ENCODE peak calls at places on chromosomes 6 and 20, in seven cellular contexts. D is activated CD8-positive, alpha-beta T cell treated with anti-CD3 and anti-CD28 coated beads for 36 hours; P is A549; K is adrenal gland; H is uterus; N is A673; O is IMR-90. A is an unnamed sample.

GRCh38 chr6:7421066-7421465 is 31.5 kb downstream of the RIOK1 start:
- DNase-seq in O (no peak), N (no peak), K (no peak), D (no peak), H (no peak), P (no peak), A (no peak)

GRCh38 chr6:158642097-158642601 is 2.4 kb downstream of the DYNLT1 start:
- DNase-seq in D (no peak), K (peak), N (no peak), P (no peak), H (no peak), O (peak), A (no peak)

GRCh38 chr20:57735831-57736737 is 26.3 kb upstream of the PMEPA1 start:
- DNase-seq in K (no peak), N (no peak), P (no peak), H (no peak), O (no peak), D (no peak), A (no peak)

GRCh38 chr6:138795809-138796469 is at the start of gene ECT2L:
- DNase-seq in H (peak), K (peak), O (no peak), D (no peak), N (no peak), P (no peak), A (no peak)

GRCh38 chr20:49287555-49288249 is 9.8 kb upstream of the ZNFX1 start:
- DNase-seq in N (no peak), K (no peak), P (no peak), O (peak), H (no peak), D (no peak), A (no peak)

GRCh38 chr6:155832596-155832995 is 377.0 kb upstream of the NOX3 start:
- DNase-seq in K (no peak), D (no peak), H (no peak), N (peak), P (no peak), O (peak), A (no peak)

GRCh38 chr6:133034509-133035206 is 206.5 kb upstream of the EYA4 start:
- DNase-seq in D (no peak), K (no peak), H (no peak), P (no peak), O (no peak), N (no peak), A (no peak)

GRCh38 chr20:31661625-31662371 is 24.1 kb downstream of the COX4I2 start:
- DNase-seq in N (peak), O (peak), K (peak), D (peak), H (peak), P (peak), A (no peak)

GRCh38 chr6:11631008-11631407 is 93.5 kb downstream of the TMEM170B start:
- DNase-seq in P (no peak), N (no peak), K (no peak), H (no peak), D (no peak), O (no peak), A (no peak)

GRCh38 chr6:157020398-157021266 is 243.5 kb downstream of the ARID1B start:
- DNase-seq in N (peak), P (peak), K (peak), O (peak), D (peak), H (peak), A (peak)

GRCh38 chr6:114735118-114735730 is 392.4 kb upstream of the HS3ST5 start:
- DNase-seq in O (no peak), N (no peak), H (no peak), K (no peak), P (no peak), D (no peak), A (no peak)

GRCh38 chr20:18388860-18389259 is 78.0 kb downstream of the DZANK1 start:
- DNase-seq in P (peak), K (peak), H (no peak), D (no peak), N (no peak), O (peak), A (no peak)

GRCh38 chr6:32169211-32169610 is 4.8 kb downstream of the EGFL8 start:
- DNase-seq in P (no peak), D (no peak), K (no peak), N (no peak), H (no peak), O (no peak), A (no peak)
- TF ChIP-seq CTCF in P (no peak), D (no peak), K (no peak), N (peak), H (no peak), O (no peak), A (no peak)

DNA sequence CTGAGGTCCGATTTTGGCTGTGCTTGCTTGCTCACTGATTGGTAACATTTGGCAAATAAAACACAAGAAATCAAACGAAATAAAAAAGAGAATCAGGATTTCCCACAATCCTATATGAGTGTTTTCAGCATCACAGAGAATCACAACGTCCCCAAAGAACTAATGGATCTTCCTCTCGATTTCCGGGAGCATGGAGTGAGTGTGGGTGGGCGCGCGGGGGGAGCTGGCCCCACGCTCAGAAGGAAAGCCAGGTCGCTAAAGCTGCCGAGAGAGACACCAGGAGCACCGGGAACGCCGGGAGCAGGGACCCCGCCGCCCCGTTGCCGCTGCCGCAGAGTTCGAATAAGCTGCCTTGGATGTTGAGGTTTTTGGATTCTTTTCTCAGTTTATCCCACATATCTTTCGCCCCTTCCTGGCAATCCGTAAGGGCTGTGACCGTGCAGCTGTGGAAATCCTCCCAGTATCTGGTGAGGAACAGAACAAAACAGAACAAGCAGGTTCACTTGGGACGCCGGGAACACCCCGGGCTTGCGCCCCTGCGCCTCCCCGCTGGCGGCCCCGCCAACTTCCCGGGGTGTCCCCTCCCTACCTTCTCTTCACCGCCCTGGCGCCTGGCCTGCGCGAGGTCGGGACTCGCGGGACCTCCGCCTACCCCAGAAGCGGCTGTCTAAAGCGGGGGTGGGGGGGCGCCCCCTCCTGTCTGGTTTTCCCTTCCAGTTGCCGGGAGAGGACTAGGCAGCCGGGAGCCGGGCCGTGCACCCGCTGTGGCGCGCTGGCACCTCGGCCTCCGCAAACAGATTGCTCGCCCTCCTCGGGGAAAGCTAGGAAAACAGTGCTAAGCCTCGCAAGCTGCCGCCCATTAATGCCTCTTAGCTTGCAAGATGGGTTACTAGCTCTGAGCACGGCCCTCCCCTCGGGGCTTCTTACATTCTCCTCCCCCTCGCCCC is 7.7 kb downstream of the NRN1 start:
- DNase-seq in O (no peak), H (no peak), D (peak), N (peak), K (no peak), P (no peak), A (no peak)
- TF ChIP-seq CTCF in O (no peak), H (no peak), D (no peak), N (peak), K (no peak), P (no peak), A (no peak)

GRCh38 chr6:130309028-130309427 is 56.8 kb upstream of the TMEM200A start:
- DNase-seq in P (no peak), O (no peak), D (no peak), H (no peak), N (no peak), K (no peak), A (no peak)

GRCh38 chr6:130314271-130314670 is 51.5 kb upstream of the TMEM200A start:
- DNase-seq in K (no peak), O (no peak), P (no peak), N (no peak), H (no peak), D (no peak), A (no peak)

GRCh38 chr6:130307752-130308361 is 58.0 kb upstream of the TMEM200A start:
- DNase-seq in K (no peak), O (peak), H (no peak), P (peak), N (no peak), D (no peak), A (no peak)

GRCh38 chr6:130313206-130313605 is 52.6 kb upstream of the TMEM200A start:
- DNase-seq in H (no peak), N (no peak), O (no peak), K (no peak), D (no peak), P (no peak), A (no peak)
- TF ChIP-seq CTCF in H (no peak), N (peak), O (no peak), K (no peak), D (no peak), P (no peak), A (peak)

GRCh38 chr6:113645576-113645970 is 211.6 kb upstream of the MARCKS start:
- DNase-seq in N (no peak), O (peak), H (no peak), D (no peak), P (no peak), K (peak), A (no peak)
- TF ChIP-seq CTCF in N (no peak), O (no peak), H (no peak), D (no peak), P (no peak), K (no peak), A (no peak)

DNA sequence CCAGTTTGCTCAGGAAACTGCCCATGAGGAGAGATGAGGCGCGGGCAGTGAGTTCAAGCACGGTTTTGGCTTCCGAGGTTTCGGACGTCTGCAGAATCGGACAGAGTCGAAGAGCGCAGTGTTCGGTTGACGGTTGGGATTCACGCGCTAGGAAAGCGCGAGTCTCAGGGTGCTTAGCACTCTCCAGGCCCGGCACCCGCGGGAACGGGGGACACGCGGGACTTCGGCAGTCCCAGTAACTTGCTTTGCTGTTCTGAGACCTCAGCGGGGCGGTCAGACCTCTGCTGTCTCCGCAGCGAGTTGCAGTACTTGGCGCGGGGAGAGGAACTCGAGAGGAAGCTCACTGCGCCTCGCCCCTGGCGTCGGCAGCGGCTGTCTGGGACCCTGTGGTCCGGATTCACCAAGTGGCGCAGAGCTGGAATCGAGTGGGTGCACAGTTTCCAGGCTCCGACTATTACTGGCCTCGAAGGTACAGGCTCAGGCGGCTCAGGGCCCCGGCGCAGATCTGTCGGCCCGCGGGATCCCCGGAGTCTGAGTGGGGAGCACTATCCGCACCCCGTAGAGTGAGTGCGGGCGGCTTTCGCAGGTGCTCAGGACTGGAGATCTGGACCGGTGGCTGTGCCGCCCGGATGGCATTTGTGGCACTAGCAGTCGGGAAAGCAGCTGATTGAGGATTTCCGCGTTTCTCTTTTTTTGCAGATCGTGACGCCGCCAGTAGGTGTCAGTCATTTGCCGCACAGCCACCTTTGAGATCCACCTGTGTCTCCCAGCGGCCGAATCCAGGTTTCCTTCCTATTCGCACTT is at the start of gene POM121L2:
- DNase-seq in O (peak), K (peak), N (peak), H (no peak), P (peak), D (peak), A (no peak)
- TF ChIP-seq CTCF in O (peak), K (peak), N (peak), H (peak), P (peak), D (peak), A (peak)